ENCODE peak calls at places on chromosomes 12 and 14, in five cellular contexts. K is tibial nerve, C is K562, L is A549, J is ovary. H is an unnamed sample.

GRCh38 chr12:54007538-54008259 is 1.1 kb upstream of the HOXC8 start:
- DNase-seq in K (no peak), C (no peak), L (no peak), J (no peak), H (no peak)

GRCh38 chr14:69328765-69329164 is 68.8 kb downstream of the GALNT16 start:
- DNase-seq in K (no peak), C (no peak), L (no peak), J (no peak), H (no peak)

GRCh38 chr14:74438351-74438915 is 12.4 kb upstream of the SYNDIG1L start:
- DNase-seq in K (no peak), C (no peak), L (no peak), J (no peak), H (no peak)

GRCh38 chr12:78703820-78704525 is 160.6 kb upstream of the SYT1 start:
- DNase-seq in K (no peak), C (no peak), L (peak), J (no peak), H (no peak)

GRCh38 chr14:104692261-104692938 is 3.0 kb downstream of the INF2 start:
- DNase-seq in K (no peak), C (no peak), L (no peak), J (no peak), H (no peak)

GRCh38 chr12:83573676-83574075 is 887.0 kb downstream of the TMTC2 start:
- DNase-seq in K (no peak), C (peak), L (peak), J (no peak), H (no peak)

GRCh38 chr14:53908416-53908815 is 48.2 kb downstream of the BMP4 start:
- DNase-seq in K (no peak), C (no peak), L (no peak), J (no peak), H (no peak)

GRCh38 chr12:47277972-47278448 is 198.3 kb upstream of the AMIGO2 start:
- DNase-seq in K (no peak), C (peak), L (peak), J (no peak), H (no peak)

GRCh38 chr14:70073924-70074566 is 114.7 kb downstream of the SLC8A3 start:
- DNase-seq in K (no peak), C (peak), L (peak), J (no peak), H (no peak)

GRCh38 chr12:109423392-109423791 is 53.7 kb downstream of the KCTD10 start:
- DNase-seq in K (no peak), C (no peak), L (no peak), J (no peak), H (no peak)

GRCh38 chr12:44052554-44052953 is 216.7 kb downstream of the TMEM117 start:
- DNase-seq in K (no peak), C (no peak), L (no peak), J (no peak), H (no peak)

DNA sequence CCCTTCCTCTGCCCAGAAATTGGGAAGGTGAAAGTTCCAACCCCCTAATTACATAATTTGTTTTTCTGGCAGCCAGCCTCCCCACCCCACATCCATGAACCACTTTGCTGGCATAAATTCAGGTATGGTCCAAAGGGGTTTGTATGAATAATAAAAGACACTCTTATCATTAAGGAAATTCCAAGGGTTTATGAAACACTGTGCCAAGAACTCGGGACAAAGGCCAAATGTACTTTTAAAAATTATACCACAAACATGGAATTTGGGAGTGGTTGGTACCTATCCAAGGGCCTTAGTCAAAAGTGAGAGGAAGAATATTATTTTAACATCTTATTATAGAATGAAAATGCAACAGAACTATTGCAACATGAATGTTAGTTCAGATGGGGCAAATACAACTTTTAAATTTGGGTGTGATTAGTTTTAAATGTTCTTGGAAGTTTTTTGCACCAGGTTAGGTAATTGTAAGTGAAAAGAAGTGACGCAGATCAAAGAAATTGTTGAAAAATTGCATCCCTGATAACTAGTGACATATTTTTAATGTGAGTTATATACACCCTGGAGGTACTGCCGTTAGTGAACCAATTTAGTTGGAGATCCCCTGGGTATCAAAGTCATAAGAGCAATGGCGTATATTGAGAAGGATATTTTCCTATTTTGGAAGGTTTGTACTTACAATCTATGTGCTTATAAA is 217.8 kb downstream of the TMEM117 start:
- DNase-seq in K (no peak), C (no peak), L (no peak), J (no peak), H (no peak)
- TF ChIP-seq EP300 in K (no peak), C (no peak), L (no peak), J (no peak), H (no peak)

GRCh38 chr12:120654656-120655055 is 14.2 kb downstream of the CABP1 start:
- DNase-seq in K (no peak), C (no peak), L (no peak), J (peak), H (no peak)
- TF ChIP-seq EP300 in K (no peak), C (no peak), L (no peak), J (no peak), H (no peak)

GRCh38 chr14:96126339-96126770 is 78.3 kb upstream of the BDKRB2 start:
- DNase-seq in K (no peak), C (no peak), L (no peak), J (no peak), H (no peak)
- TF ChIP-seq EP300 in K (peak), C (no peak), L (no peak), J (no peak), H (no peak)

GRCh38 chr12:94100254-94100653 is 48.1 kb upstream of the PLXNC1 start:
- DNase-seq in K (no peak), C (peak), L (peak), J (peak), H (no peak)

GRCh38 chr12:94100990-94101901 is 47.1 kb upstream of the PLXNC1 start:
- DNase-seq in K (peak), C (peak), L (peak), J (peak), H (peak)

GRCh38 chr12:94098466-94098865 is 49.9 kb upstream of the PLXNC1 start:
- DNase-seq in K (no peak), C (peak), L (no peak), J (no peak), H (no peak)

GRCh38 chr12:94101902-94102660 is 46.3 kb upstream of the PLXNC1 start:
- DNase-seq in K (peak), C (peak), L (peak), J (peak), H (peak)

DNA sequence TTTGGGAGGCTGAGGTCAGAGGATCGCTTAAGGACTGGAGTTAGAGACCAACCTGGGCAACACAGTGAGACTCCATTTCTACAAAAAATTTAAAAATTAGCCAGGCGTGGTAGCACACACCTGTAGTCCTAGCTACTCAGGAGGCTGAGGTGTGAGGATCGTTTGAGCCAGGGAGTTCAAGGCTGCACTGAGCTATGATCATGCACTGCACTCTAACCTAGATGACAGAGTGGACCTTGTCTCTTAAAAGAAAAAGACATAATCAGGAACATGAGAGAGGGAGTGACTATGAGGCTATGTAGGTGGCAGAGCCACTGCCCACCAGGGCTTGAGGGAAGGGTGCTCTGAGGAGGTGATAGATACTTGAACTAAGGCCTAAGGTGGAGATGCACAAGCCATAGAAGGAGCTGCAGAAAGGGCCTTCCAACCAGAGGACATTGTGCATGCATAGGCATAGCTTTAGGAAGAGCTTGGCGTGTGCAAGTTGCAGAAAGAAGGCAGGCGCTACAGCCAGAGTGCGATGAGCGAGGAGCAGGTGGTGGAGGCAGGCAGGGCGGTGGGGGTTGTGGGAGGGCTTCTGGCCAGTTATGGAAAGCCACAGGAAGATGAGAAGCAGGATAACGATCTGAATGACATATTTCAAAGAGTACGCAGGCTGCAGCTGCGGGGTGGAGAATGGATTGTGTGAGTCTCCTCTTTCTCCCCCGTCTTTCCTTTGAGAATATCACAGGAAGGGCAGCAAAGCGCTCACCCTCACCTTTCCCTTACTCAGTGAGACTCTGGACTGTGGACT is 49.0 kb upstream of the PLXNC1 start:
- DNase-seq in K (no peak), C (peak), L (no peak), J (no peak), H (no peak)
- TF ChIP-seq EP300 in K (no peak), C (peak), L (no peak), J (no peak), H (no peak)

GRCh38 chr12:11565752-11566151 is 83.7 kb upstream of the ETV6 start:
- DNase-seq in K (no peak), C (no peak), L (no peak), J (no peak), H (no peak)
- TF ChIP-seq EP300 in K (no peak), C (no peak), L (no peak), J (no peak), H (no peak)

DNA sequence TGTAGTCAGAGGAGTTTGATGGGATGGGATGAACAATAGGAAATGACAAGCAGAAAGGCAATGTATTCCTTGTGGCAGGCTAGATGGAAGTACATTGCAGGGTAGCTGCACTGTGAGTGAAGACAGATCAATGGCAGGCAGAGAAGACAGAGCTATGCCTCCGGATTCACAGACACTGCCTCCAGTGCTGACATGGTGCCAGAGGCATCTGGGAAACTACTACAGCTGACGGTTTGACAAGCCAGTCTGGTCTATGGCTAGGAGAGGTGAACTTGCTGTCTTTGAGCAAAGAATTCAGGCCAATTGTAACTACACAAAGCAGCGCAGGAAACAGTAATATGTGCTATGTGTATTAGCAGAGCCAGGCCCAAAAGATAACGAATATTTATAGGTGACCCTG is 193.5 kb downstream of the DIO2 start:
- DNase-seq in K (no peak), C (no peak), L (no peak), J (no peak), H (no peak)
- TF ChIP-seq EP300 in K (no peak), C (no peak), L (no peak), J (no peak), H (no peak)